ENCODE peak calls at places on chromosomes 13 and 19, in nine cellular contexts. A, H, C, V, N, U, W, O and J are unnamed samples.

GRCh38 chr13:97974773-97975172 is 21.3 kb downstream of the IPO5 start:
- DNase-seq in A (no peak), H (no peak), C (no peak), V (no peak), N (no peak), U (no peak), W (no peak), O (no peak), J (no peak)

GRCh38 chr13:51793570-51794273 is 10.2 kb downstream of the DHRS12 start:
- DNase-seq in A (no peak), H (no peak), C (peak; percentile 45), V (peak; percentile 66), N (no peak), U (peak; percentile 80), W (peak; percentile 53), O (no peak), J (peak; percentile 21)

GRCh38 chr13:68047889-68048288 is 817.8 kb upstream of the PCDH9 start:
- DNase-seq in A (no peak), H (no peak), C (no peak), V (no peak), N (no peak), U (no peak), W (no peak), O (no peak), J (no peak)

GRCh38 chr13:73522937-73523336 is 464.1 kb downstream of the KLF5 start:
- DNase-seq in A (no peak), H (no peak), C (no peak), V (no peak), N (no peak), U (no peak), W (no peak), O (no peak), J (no peak)

GRCh38 chr19:35822579-35822978 is 9.9 kb upstream of the PRODH2 start:
- DNase-seq in A (no peak), H (no peak), C (no peak), V (no peak), N (no peak), U (no peak), W (peak; percentile 29), O (no peak), J (no peak)

GRCh38 chr19:11142528-11143171 is 12.9 kb downstream of the SPC24 start:
- DNase-seq in A (peak; percentile 95), H (peak; percentile 97), C (peak; percentile 90), V (peak; percentile 95), N (no peak), U (peak; percentile 68), W (peak; percentile 91), O (no peak), J (peak; percentile 86)

GRCh38 chr13:40109324-40109958 is 454.0 kb downstream of the COG6 start:
- DNase-seq in A (no peak), H (no peak), C (no peak), V (no peak), N (no peak), U (no peak), W (peak; percentile 63), O (no peak), J (peak; percentile 32)

GRCh38 chr13:109163052-109163413 is 533.6 kb downstream of the MYO16 start:
- DNase-seq in A (no peak), H (no peak), C (no peak), V (no peak), N (no peak), U (no peak), W (no peak), O (no peak), J (no peak)

GRCh38 chr13:79735228-79735627 is 254.3 kb downstream of the NDFIP2 start:
- DNase-seq in A (no peak), H (no peak), C (no peak), V (no peak), N (no peak), U (no peak), W (no peak), O (no peak), J (no peak)

GRCh38 chr19:12838893-12839656 is 760 bp downstream of the MAST1 start:
- DNase-seq in A (no peak), H (no peak), C (no peak), V (no peak), N (no peak), U (peak; percentile 48), W (no peak), O (no peak), J (no peak)

GRCh38 chr13:84630486-84630885 is 748.2 kb upstream of the SLITRK1 start:
- DNase-seq in A (no peak), H (no peak), C (no peak), V (no peak), N (no peak), U (no peak), W (no peak), O (no peak), J (no peak)

GRCh38 chr19:47315125-47315821 is 5.6 kb downstream of the C5AR1 start:
- DNase-seq in A (no peak), H (peak; percentile 29), C (peak; percentile 92), V (peak; percentile 11), N (no peak), U (peak; percentile 95), W (peak; percentile 99), O (peak; percentile 88), J (peak; percentile 79)

GRCh38 chr13:73933795-73934194 is 200.4 kb downstream of the KLF12 start:
- DNase-seq in A (no peak), H (no peak), C (no peak), V (no peak), N (no peak), U (no peak), W (no peak), O (no peak), J (no peak)

GRCh38 chr13:19713186-19713965 is 69.4 kb downstream of the PSPC1 start:
- DNase-seq in A (no peak), H (no peak), C (no peak), V (peak; percentile 40), N (no peak), U (peak; percentile 16), W (no peak), O (no peak), J (peak; percentile 11)

DNA sequence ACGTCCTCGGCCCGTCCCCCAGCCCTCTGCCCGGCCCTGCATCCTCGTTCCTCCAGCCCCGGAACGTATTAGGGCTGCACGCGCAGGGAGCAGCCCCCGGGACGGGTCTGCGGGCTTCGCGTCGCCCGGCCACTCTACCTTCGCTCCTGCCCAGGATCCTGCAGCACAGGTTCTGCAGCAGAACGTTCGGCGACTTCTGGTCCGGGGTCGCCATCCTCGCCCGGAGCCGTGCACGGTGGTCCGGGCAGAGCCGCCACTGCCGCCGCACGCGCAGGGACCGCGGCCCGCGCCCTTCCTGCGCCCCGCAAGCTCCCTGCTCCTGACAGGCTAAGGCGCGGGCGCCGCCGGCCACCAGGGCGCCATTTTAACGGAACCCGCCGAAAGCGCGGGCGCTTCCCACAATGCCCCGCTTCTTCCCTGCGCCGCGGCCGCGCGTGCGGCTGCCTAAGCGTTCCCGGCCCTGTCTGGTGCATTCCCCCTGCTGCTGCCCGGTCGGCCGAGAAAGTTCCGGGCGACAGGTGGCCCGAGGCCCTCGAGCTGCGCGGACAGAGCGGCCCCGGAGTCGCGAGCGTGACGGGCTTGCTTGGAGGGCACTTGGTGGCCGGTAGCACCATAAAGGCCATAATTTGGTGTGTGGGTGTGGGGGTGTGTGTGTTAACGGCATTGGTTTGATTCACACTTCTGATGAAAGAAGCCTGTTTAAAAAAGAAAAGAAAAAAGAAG is at the start of gene TUBGCP3:
- DNase-seq in A (peak; percentile 53), H (peak; percentile 83), C (peak; percentile 86), V (peak; percentile 77), N (peak; percentile 84), U (peak; percentile 92), W (peak; percentile 82), O (peak; percentile 89), J (peak; percentile 95)
- TF ChIP-seq POLR2A in A (no peak), H (no peak), C (no peak), V (no peak), N (peak; percentile 92), U (peak; percentile 78), W (peak; percentile 69), O (no peak), J (peak; percentile 84)

GRCh38 chr19:33424181-33424580 is 50.7 kb downstream of the CEBPG start:
- DNase-seq in A (no peak), H (no peak), C (no peak), V (no peak), N (no peak), U (no peak), W (no peak), O (no peak), J (no peak)
- TF ChIP-seq POLR2A in A (no peak), H (no peak), C (no peak), V (no peak), N (no peak), U (no peak), W (no peak), O (no peak), J (no peak)

DNA sequence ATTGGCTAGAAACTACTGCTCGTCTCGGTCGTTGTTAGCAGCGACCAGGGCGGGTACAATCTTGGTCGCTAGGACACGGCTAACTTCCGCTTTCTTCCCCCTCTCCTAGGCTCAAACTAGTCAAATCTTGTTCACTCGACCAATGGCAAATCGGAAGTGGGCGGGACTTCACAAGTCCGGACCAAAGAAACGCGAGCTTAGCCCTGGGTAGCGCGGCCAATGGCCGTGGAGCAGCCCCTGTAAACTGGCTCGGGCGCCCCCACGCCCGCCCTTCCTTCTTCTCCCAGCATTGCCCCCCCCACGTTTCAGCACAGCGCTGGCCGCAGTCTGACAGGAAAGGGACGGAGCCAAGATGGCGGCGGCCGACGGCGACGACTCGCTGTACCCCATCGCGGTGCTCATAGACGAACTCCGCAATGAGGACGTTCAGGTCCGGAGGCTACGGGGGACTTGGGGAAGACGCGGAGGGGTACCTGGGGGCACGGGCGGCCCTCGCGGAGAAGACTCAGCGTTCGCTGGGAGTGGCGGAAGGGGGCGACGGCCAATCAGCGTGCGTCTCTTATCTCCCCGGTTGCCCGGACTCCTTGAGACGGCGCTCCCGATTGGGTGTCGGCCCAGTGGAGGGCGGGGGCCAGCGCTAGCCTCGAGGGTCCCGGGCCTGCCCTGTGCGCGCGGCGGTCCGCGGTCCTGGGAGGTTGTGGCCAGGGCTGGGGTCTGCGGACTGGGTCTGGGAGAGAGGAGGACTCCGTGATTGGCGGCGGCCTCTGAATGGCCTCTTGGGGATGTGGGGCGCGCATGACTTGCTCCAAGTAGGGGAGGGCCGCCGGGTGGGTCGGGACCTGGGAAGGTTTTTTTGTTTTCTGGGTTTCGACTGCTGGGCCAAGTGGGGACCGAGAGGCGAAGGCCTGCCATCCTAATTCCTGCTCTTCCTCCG is at the start of gene PPP2R1A:
- DNase-seq in A (peak; percentile 100), H (peak; percentile 99), C (peak; percentile 100), V (peak; percentile 100), N (peak; percentile 86), U (peak; percentile 100), W (peak; percentile 100), O (peak; percentile 100), J (peak; percentile 98)
- TF ChIP-seq POLR2A in A (peak; percentile 69), H (peak; percentile 95), C (peak; percentile 40), V (peak; percentile 61), N (peak; percentile 87), U (peak; percentile 86), W (peak; percentile 64), O (peak; percentile 84), J (peak; percentile 75)

DNA sequence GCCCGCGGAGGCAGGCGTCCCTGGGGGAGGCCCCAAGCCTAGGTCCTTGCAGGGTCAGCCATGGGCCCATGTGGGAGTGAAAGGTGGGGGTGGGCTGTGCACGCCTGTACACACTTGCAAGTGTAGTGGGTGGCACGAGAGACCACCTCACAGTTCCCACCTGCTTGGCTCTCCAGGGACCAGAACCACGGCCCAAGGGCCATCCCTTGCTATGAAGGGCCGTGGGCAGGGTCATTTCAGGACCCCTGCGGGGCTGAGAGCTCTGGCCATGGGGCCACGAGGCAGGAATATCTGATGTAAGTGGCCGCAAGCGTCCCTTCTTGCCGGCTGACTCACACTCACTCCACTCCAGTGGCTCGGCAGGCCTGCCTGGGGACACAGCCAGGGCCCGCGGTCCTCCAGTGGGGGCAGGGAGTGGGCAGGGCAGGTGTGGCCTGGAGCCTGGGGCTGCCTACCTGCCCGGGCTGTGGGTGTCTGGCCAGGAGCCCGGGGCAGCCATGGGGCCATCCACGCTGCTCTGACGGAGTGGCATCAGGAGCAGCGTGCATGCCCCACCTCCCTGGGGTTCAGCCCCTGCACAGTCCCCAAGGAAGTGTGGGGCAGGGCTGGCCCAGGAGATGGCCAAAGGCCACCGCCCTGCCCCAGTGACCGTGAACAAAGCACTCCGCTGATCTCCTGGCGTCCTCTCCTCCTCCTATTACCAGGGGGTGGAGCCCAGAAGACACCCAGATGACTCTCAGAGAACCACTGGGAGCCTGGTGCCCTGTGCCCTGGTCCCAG is 8.6 kb upstream of the MKNK2 start:
- DNase-seq in A (peak; percentile 66), H (peak; percentile 57), C (peak; percentile 94), V (no peak), N (no peak), U (peak; percentile 89), W (peak; percentile 93), O (no peak), J (peak; percentile 78)
- TF ChIP-seq POLR2A in A (no peak), H (no peak), C (no peak), V (no peak), N (no peak), U (peak; percentile 39), W (peak; percentile 9), O (no peak), J (no peak)